ENCODE peak calls at places on chromosomes 3 and 15, in ten cellular contexts. T is IMR-90; G is thoracic aorta; J is cardiac muscle cell; O is colonic mucosa; B is HCT116; V is PC-3; S is ascending aorta; H is CD8-positive, alpha-beta T cell; M is upper lobe of left lung. Y is an unnamed sample.

GRCh38 chr3:107752202-107752990 is 229.6 kb downstream of the BBX start:
- DNase-seq in M (no peak), G (no peak), B (peak; percentile 19), O (peak; percentile 22), H (no peak), T (peak; percentile 41), V (peak; percentile 60), S (no peak), J (peak; percentile 44), Y (no peak)

GRCh38 chr3:161270991-161271390 is 49.9 kb downstream of the NMD3 start:
- DNase-seq in H (no peak), S (no peak), J (no peak), G (no peak), T (no peak), O (no peak), B (no peak), V (no peak), M (no peak), Y (no peak)

GRCh38 chr3:183253961-183254815 is 1.1 kb downstream of the B3GNT5 start:
- DNase-seq in S (no peak), B (no peak), H (no peak), G (no peak), T (peak; percentile 12), V (peak; percentile 48), M (peak; percentile 92), J (peak; percentile 45), O (peak; percentile 40), Y (peak; percentile 69)

GRCh38 chr3:154898398-154898797 is 181.7 kb upstream of the MME start:
- DNase-seq in G (no peak), H (no peak), T (no peak), O (no peak), M (no peak), J (no peak), B (no peak), V (no peak), S (no peak), Y (no peak)

GRCh38 chr3:128568602-128569490 is 75.8 kb upstream of the GATA2 start:
- DNase-seq in S (no peak), G (no peak), T (no peak), V (no peak), H (no peak), M (no peak), O (no peak), B (no peak), J (no peak), Y (no peak)

GRCh38 chr15:89653578-89653977 is 1.7 kb downstream of the KIF7 start:
- DNase-seq in H (no peak), V (no peak), G (no peak), O (no peak), J (no peak), S (no peak), B (no peak), T (no peak), M (no peak), Y (no peak)

GRCh38 chr3:118710532-118710931 is 324.1 kb downstream of the IGSF11 start:
- DNase-seq in B (no peak), V (no peak), H (no peak), T (no peak), G (no peak), O (no peak), J (no peak), M (no peak), S (no peak), Y (no peak)

GRCh38 chr15:92880796-92881569 is 19.1 kb upstream of the CHD2 start:
- DNase-seq in M (no peak), G (no peak), B (no peak), V (no peak), O (peak; percentile 57), H (no peak), S (no peak), J (no peak), T (no peak), Y (no peak)

GRCh38 chr15:51403072-51403878 is 61.8 kb downstream of the GLDN start:
- DNase-seq in M (no peak), B (peak; percentile 23), T (peak; percentile 49), J (peak; percentile 54), H (no peak), G (no peak), S (peak; percentile 25), V (peak; percentile 76), O (peak; percentile 19), Y (no peak)

GRCh38 chr3:4741404-4742307 is 237.6 kb upstream of the BHLHE40 start:
- DNase-seq in J (no peak), S (peak; percentile 91), G (peak; percentile 77), H (no peak), B (peak; percentile 83), T (peak; percentile 99), V (peak; percentile 98), M (no peak), O (peak; percentile 73), Y (peak; percentile 76)

GRCh38 chr3:142501004-142501926 is 53.4 kb upstream of the XRN1 start:
- DNase-seq in B (no peak), M (no peak), T (peak; percentile 89), H (no peak), S (no peak), G (no peak), O (no peak), J (no peak), V (peak; percentile 88), Y (no peak)

GRCh38 chr3:155745795-155746550 is 1.1 kb upstream of the PLCH1 start:
- DNase-seq in S (peak; percentile 62), H (no peak), G (no peak), O (peak; percentile 53), M (peak; percentile 48), B (peak; percentile 45), T (no peak), V (peak; percentile 74), J (peak; percentile 48), Y (no peak)

GRCh38 chr15:38707802-38708671 is 143.4 kb upstream of the RASGRP1 start:
- DNase-seq in B (peak; percentile 53), H (no peak), J (peak; percentile 69), G (no peak), V (peak; percentile 77), M (no peak), S (no peak), O (peak; percentile 55), T (peak; percentile 80), Y (no peak)

GRCh38 chr3:24507776-24508422 is 13.2 kb upstream of the THRB start:
- DNase-seq in T (no peak), V (no peak), G (no peak), M (no peak), S (no peak), J (no peak), H (no peak), B (no peak), O (no peak), Y (no peak)

GRCh38 chr3:35733276-35733675 is 94.0 kb downstream of the ARPP21 start:
- DNase-seq in V (no peak), B (no peak), M (no peak), J (no peak), T (no peak), H (no peak), G (no peak), O (no peak), S (no peak), Y (no peak)

GRCh38 chr15:87949934-87950298 is 306.6 kb downstream of the NTRK3 start:
- DNase-seq in T (no peak), O (no peak), M (no peak), G (no peak), V (no peak), H (no peak), B (no peak), S (peak; percentile 67), J (peak; percentile 40), Y (peak; percentile 40)

GRCh38 chr3:48433472-48434118 is 3.7 kb upstream of the PLXNB1 start:
- DNase-seq in G (no peak), J (no peak), T (peak; percentile 26), V (peak; percentile 26), O (peak; percentile 89), H (no peak), S (no peak), M (no peak), B (no peak), Y (no peak)
- H3K4me3 ChIP-seq in G (no peak overlapping the region), J (no peak overlapping the region), T (no peak overlapping the region), V (no peak overlapping the region), O (no peak overlapping the region), H (no peak overlapping the region), S (no peak overlapping the region), M (no peak overlapping the region), B (no peak overlapping the region), Y (no peak overlapping the region)

GRCh38 chr3:71265365-71265935 is 318.1 kb downstream of the FOXP1 start:
- DNase-seq in M (no peak), J (no peak), T (no peak), B (no peak), S (no peak), H (no peak), O (peak; percentile 32), V (no peak), G (no peak), Y (no peak)
- H3K4me1 ChIP-seq in M (no peaks in the 10 kb centered on the region), J (peaks cover 6% of the 10 kb centered on the region), T (no peaks in the 10 kb centered on the region), B (no peaks in the 10 kb centered on the region), S (peaks cover 7% of the 10 kb centered on the region), H (peaks cover 74% of the 10 kb centered on the region), O (no peaks in the 10 kb centered on the region), V (peaks cover 7% of the 10 kb centered on the region), G (peaks cover 24% of the 10 kb centered on the region), Y (no peaks in the 10 kb centered on the region)

DNA sequence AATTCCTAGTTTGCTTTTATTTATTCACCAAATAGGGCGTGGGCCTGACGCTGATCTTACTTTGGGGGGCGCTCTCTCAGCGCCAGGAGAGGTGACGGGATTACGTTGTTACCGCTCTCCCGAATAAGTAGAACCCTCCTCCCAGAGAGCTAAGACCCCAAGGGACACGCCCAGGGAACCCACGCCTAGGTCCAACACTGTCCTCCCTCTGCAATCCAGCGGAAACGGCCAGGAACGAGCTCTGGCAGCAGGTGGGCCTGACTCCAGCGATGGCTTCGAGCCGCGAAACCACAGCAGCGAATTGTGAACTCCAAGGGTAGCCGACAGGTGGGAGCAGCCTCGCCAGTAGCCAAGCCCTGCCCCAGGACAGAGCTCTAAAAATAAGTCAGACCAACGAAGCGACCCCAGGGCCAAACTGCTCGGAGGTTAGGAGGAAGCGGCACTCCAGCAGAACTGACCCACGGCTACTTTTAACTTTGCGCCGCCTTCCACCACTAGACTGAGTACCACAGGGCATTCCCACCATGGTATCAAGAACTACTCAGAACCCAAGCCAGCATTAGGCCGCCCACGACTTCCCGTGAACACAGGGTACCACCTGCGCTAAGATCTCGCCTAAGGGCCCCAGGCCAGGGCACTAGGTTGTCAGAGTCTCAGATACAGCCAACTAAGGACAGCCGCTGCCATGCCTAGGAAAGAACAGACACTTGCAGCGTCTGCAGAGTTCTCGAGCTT is 1.6 kb upstream of the SIN3A start:
- DNase-seq in H (peak; percentile 4), G (no peak), S (peak; percentile 76), O (peak; percentile 58), T (no peak), B (peak; percentile 21), J (peak; percentile 68), M (peak; percentile 59), V (peak; percentile 30), Y (peak; percentile 70)
- TF ChIP-seq CTCF in H (no peak), G (no peak), S (no peak), O (no peak), T (peak; percentile 17), B (no peak), J (peak; percentile 11), M (no peak), V (peak; percentile 30), Y (no peak)

DNA sequence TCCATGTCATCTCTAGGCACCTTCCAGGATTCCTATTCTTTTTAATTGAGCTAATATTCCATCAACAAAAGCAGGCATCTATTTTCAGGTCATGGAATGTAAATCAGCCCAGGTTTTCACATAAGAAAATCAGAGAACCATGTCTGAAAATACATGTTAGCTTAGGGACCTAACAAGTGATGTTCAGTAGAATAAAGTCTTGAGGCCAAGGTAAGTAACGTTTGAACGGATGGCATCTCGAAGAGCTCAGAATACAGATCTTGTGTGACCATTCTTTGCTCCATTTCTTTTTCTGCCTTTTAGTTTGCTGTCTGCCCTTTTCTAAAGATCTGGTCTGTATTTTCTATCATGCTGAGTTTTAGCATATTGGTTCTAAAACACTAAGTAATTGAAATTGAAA is 16.5 kb upstream of the KCNMB2 start:
- DNase-seq in O (no peak), G (no peak), B (no peak), H (no peak), V (no peak), T (no peak), S (no peak), J (no peak), M (no peak), Y (no peak)
- H3K4me3 ChIP-seq in O (no peak overlapping the region), G (no peak overlapping the region), B (no peak overlapping the region), H (no peak overlapping the region), V (no peak overlapping the region), T (no peak overlapping the region), S (no peak overlapping the region), J (no peak overlapping the region), M (no peak overlapping the region), Y (no peak overlapping the region)